ENCODE peak calls at places on chromosomes 3 and 15, in ten cellular contexts. F is NCI-H1092 treated with DMSO at 0.1 percent for 48 hours, V is brain pericyte, S is RWPE1, M is Peyer's patch, X is stomach, Q is Caki2, R is GM03348, D is GM10248, B is nephron progenitor cell. L is an unnamed sample.

GRCh38 chr3:175199961-175200360 is 340.8 kb downstream of the NAALADL2 start:
- DNase-seq in F (no peak), V (no peak), S (no peak), M (no peak), X (no peak), Q (no peak), R (no peak), D (no peak), B (no peak), L (no peak)

GRCh38 chr3:40939113-40940070 is 259.9 kb upstream of the CTNNB1 start:
- DNase-seq in F (no peak), V (no peak), S (no peak), M (no peak), X (no peak), Q (no peak), R (no peak), D (no peak), B (no peak), L (no peak)

GRCh38 chr3:137035631-137036030 is 77.8 kb downstream of the IL20RB start:
- DNase-seq in F (no peak), V (no peak), S (no peak), M (no peak), X (no peak), Q (no peak), R (peak; percentile 52), D (no peak), B (no peak), L (peak; percentile 28)

GRCh38 chr15:71515375-71516186 is 294.8 kb upstream of the NR2E3 start:
- DNase-seq in F (no peak), V (no peak), S (no peak), M (no peak), X (no peak), Q (no peak), R (no peak), D (no peak), B (peak; percentile 5), L (no peak)

GRCh38 chr3:14472471-14473351 is 67.4 kb downstream of the GRIP2 start:
- DNase-seq in F (no peak), V (peak; percentile 67), S (peak; percentile 79), M (no peak), X (no peak), Q (peak; percentile 97), R (peak; percentile 94), D (no peak), B (no peak), L (no peak)

GRCh38 chr3:197031315-197032285 is 2.0 kb upstream of the MELTF start:
- DNase-seq in F (no peak), V (peak; percentile 49), S (peak; percentile 95), M (peak; percentile 92), X (peak; percentile 70), Q (peak; percentile 98), R (peak; percentile 89), D (no peak), B (no peak), L (peak; percentile 32)

GRCh38 chr15:75943713-75944215 is 40.1 kb downstream of the FBXO22 start:
- DNase-seq in F (no peak), V (no peak), S (no peak), M (no peak), X (no peak), Q (peak; percentile 21), R (no peak), D (no peak), B (no peak), L (no peak)

GRCh38 chr3:177538064-177538742 is 340.9 kb upstream of the TBL1XR1 start:
- DNase-seq in F (no peak), V (no peak), S (no peak), M (no peak), X (no peak), Q (no peak), R (peak; percentile 78), D (no peak), B (no peak), L (no peak)

GRCh38 chr15:71664622-71665021 is 145.7 kb upstream of the NR2E3 start:
- DNase-seq in F (no peak), V (no peak), S (no peak), M (no peak), X (no peak), Q (no peak), R (no peak), D (no peak), B (no peak), L (no peak)

GRCh38 chr15:84634228-84634837 is 19.8 kb downstream of the WDR73 start:
- DNase-seq in F (no peak), V (no peak), S (no peak), M (no peak), X (no peak), Q (no peak), R (no peak), D (no peak), B (no peak), L (no peak)

GRCh38 chr3:78571486-78571885 is 1196.3 kb downstream of the ROBO1 start:
- DNase-seq in F (no peak), V (no peak), S (no peak), M (no peak), X (no peak), Q (no peak), R (no peak), D (no peak), B (no peak), L (no peak)

GRCh38 chr3:178186666-178187065 is 349.6 kb upstream of the KCNMB2 start:
- DNase-seq in F (no peak), V (no peak), S (no peak), M (no peak), X (no peak), Q (no peak), R (no peak), D (no peak), B (no peak), L (no peak)

GRCh38 chr3:69669070-69669469 is 70.2 kb upstream of the MITF start:
- DNase-seq in F (no peak), V (no peak), S (no peak), M (no peak), X (no peak), Q (peak; percentile 59), R (no peak), D (no peak), B (no peak), L (no peak)

GRCh38 chr3:10281951-10282350 is 10.8 kb downstream of the GHRL start:
- DNase-seq in F (no peak), V (no peak), S (no peak), M (no peak), X (no peak), Q (peak; percentile 11), R (peak; percentile 59), D (no peak), B (no peak), L (no peak)

GRCh38 chr3:100006570-100007271 is 107.6 kb downstream of the FILIP1L start:
- DNase-seq in F (no peak), V (no peak), S (no peak), M (no peak), X (no peak), Q (no peak), R (peak; percentile 27), D (no peak), B (no peak), L (no peak)

GRCh38 chr15:66917904-66918448 is 147.4 kb upstream of the SMAD3 start:
- DNase-seq in F (no peak), V (no peak), S (no peak), M (no peak), X (no peak), Q (no peak), R (no peak), D (no peak), B (no peak), L (no peak)

GRCh38 chr3:73493543-73494314 is 131.0 kb downstream of the PDZRN3 start:
- DNase-seq in F (no peak), V (no peak), S (no peak), M (no peak), X (no peak), Q (peak; percentile 18), R (peak; percentile 84), D (no peak), B (no peak), L (no peak)

GRCh38 chr15:29680806-29681485 is 141.3 kb downstream of the TJP1 start:
- DNase-seq in F (no peak), V (no peak), S (no peak), M (no peak), X (no peak), Q (no peak), R (no peak), D (no peak), B (no peak), L (no peak)

GRCh38 chr3:149401215-149401925 is 23.9 kb upstream of the TM4SF1 start:
- DNase-seq in F (no peak), V (no peak), S (no peak), M (peak; percentile 55), X (peak; percentile 75), Q (peak; percentile 67), R (no peak), D (no peak), B (no peak), L (no peak)

GRCh38 chr15:57557267-57557666 is 34.4 kb upstream of the MYZAP start:
- DNase-seq in F (no peak), V (no peak), S (no peak), M (no peak), X (no peak), Q (no peak), R (no peak), D (no peak), B (no peak), L (no peak)

GRCh38 chr15:100592898-100593297 is 9.1 kb downstream of the LINS1 start:
- DNase-seq in F (no peak), V (no peak), S (no peak), M (no peak), X (no peak), Q (no peak), R (no peak), D (no peak), B (no peak), L (no peak)

GRCh38 chr3:67706934-67707333 is 52.5 kb upstream of the SUCLG2 start:
- DNase-seq in F (no peak), V (no peak), S (no peak), M (no peak), X (no peak), Q (no peak), R (no peak), D (no peak), B (no peak), L (no peak)

GRCh38 chr3:58064923-58065638 is 56.9 kb downstream of the FLNB start:
- DNase-seq in F (no peak), V (no peak), S (no peak), M (no peak), X (no peak), Q (no peak), R (no peak), D (no peak), B (no peak), L (no peak)

GRCh38 chr3:38133557-38134405 is 3.1 kb downstream of the ACAA1 start:
- DNase-seq in F (no peak), V (no peak), S (no peak), M (peak; percentile 63), X (peak; percentile 42), Q (no peak), R (no peak), D (no peak), B (no peak), L (no peak)

GRCh38 chr15:60392986-60393811 is 4.6 kb downstream of the ANXA2 start:
- DNase-seq in F (peak; percentile 73), V (peak; percentile 94), S (peak; percentile 93), M (peak; percentile 86), X (peak; percentile 55), Q (peak; percentile 98), R (peak; percentile 69), D (no peak), B (peak; percentile 30), L (no peak)

GRCh38 chr3:182331356-182331755 is 461.9 kb upstream of the ATP11B start:
- DNase-seq in F (no peak), V (no peak), S (no peak), M (no peak), X (no peak), Q (no peak), R (no peak), D (no peak), B (no peak), L (no peak)

GRCh38 chr15:60407406-60407805 is 9.6 kb upstream of the ANXA2 start:
- DNase-seq in F (no peak), V (no peak), S (peak; percentile 96), M (no peak), X (no peak), Q (peak; percentile 76), R (peak; percentile 84), D (no peak), B (no peak), L (no peak)

GRCh38 chr3:32613183-32613582 is 42.5 kb upstream of the DYNC1LI1 start:
- DNase-seq in F (no peak), V (no peak), S (peak; percentile 31), M (no peak), X (no peak), Q (no peak), R (no peak), D (no peak), B (no peak), L (no peak)